ENCODE peak calls at places on chromosomes 7 and 10, in five cellular contexts. A, C, I, U and R are unnamed samples.

GRCh38 chr7:32163141-32163806 is 93.1 kb upstream of the PDE1C start:
- DNase-seq in A (peak; percentile 91), C (peak; percentile 80), I (no peak), U (peak; percentile 85), R (peak; percentile 77)

GRCh38 chr10:97598407-97599271 is 9.1 kb downstream of the C10orf62 start:
- DNase-seq in A (no peak), C (no peak), I (no peak), U (no peak), R (no peak)

GRCh38 chr7:158863611-158864506 is 7.5 kb downstream of the DYNC2I1 start:
- DNase-seq in A (peak; percentile 80), C (peak; percentile 84), I (peak; percentile 52), U (peak; percentile 60), R (peak; percentile 80)

GRCh38 chr7:19899517-19899916 is 126.1 kb upstream of the TMEM196 start:
- DNase-seq in A (peak; percentile 22), C (no peak), I (no peak), U (no peak), R (no peak)

GRCh38 chr10:4067552-4068254 is 282.7 kb upstream of the KLF6 start:
- DNase-seq in A (no peak), C (no peak), I (no peak), U (no peak), R (no peak)

GRCh38 chr10:95031659-95032058 is 37.6 kb downstream of the CYP2C8 start:
- DNase-seq in A (no peak), C (no peak), I (no peak), U (no peak), R (no peak)

GRCh38 chr10:50621981-50622496 is 1.7 kb downstream of the SGMS1 start:
- DNase-seq in A (peak; percentile 97), C (peak; percentile 99), I (peak; percentile 43), U (peak; percentile 96), R (peak; percentile 96)

GRCh38 chr10:11074536-11075267 is 57.0 kb downstream of the CELF2 start:
- DNase-seq in A (no peak), C (no peak), I (no peak), U (no peak), R (no peak)

GRCh38 chr10:5305374-5305773 is 59.4 kb upstream of the UCN3 start:
- DNase-seq in A (peak; percentile 71), C (no peak), I (no peak), U (no peak), R (no peak)

GRCh38 chr10:109837384-109837783 is 85.9 kb downstream of the XPNPEP1 start:
- DNase-seq in A (no peak), C (no peak), I (no peak), U (no peak), R (no peak)

GRCh38 chr10:109835257-109835656 is 88.1 kb downstream of the XPNPEP1 start:
- DNase-seq in A (peak; percentile 7), C (no peak), I (no peak), U (no peak), R (no peak)

DNA sequence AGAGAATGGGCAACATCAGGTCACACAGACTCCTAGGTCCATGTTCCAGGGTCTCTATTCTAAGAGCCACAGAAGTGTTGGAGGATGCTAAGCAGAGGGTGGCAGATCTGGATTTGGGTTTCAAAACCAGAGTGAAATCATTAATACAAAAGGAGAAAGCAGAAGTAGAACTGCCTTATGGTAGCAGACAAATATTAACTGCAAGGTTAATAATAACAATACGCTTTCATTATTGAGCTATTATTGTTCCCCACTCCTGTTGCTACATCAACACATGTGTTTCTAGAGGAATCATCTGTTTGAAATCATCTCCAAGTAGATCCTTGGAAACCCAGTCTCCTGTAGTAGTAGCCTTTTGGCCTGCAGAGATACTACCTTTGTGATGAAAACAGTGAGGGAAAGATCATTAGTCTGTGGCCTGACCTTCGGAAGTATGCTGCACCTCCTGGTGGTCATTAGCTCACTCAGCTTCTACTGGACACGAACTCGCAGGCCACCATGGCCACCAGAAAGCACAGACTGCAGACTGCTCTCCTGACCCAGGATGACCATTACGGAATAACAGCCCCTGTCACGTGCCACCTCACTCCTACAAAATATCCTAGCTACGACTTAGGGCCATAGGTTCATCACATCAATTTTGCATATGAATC is 84.6 kb downstream of the XPNPEP1 start:
- DNase-seq in A (no peak), C (no peak), I (no peak), U (no peak), R (no peak)
- TF ChIP-seq CTCF in A (no peak), C (no peak), I (no peak), U (no peak), R (no peak)

DNA sequence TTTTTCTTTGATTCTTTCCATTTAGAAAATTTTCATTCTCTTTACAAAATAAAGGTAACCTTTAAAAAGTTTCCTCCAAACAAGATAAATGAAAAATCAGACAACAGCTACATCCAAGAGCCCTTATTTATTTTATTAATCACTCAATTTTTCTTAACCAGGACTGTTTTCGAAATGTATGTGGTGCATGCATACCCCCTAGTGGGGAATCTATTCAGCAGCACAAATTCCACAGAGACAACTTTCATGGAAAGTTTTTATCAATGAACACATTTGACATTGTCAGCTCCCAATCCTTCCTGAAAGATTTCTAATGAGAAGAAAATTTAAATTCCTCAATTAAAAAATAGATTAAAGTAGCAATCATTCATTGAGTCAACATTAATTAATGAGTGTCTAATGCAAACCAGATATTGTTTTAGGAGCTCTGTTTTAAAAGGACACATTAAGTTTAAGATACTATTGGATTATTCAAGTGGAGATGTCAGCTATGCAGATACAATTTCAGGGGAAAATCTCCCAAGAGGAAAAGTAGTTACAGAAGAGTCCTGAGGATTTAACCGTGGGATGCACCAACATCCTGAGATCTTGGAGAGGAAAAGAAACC is 5.2 kb upstream of the HTR7 start:
- DNase-seq in A (peak; percentile 74), C (no peak), I (peak; percentile 16), U (peak; percentile 47), R (no peak)
- TF ChIP-seq CTCF in A (peak; percentile 90), C (peak; percentile 42), I (peak; percentile 79), U (peak; percentile 89), R (peak; percentile 21)

DNA sequence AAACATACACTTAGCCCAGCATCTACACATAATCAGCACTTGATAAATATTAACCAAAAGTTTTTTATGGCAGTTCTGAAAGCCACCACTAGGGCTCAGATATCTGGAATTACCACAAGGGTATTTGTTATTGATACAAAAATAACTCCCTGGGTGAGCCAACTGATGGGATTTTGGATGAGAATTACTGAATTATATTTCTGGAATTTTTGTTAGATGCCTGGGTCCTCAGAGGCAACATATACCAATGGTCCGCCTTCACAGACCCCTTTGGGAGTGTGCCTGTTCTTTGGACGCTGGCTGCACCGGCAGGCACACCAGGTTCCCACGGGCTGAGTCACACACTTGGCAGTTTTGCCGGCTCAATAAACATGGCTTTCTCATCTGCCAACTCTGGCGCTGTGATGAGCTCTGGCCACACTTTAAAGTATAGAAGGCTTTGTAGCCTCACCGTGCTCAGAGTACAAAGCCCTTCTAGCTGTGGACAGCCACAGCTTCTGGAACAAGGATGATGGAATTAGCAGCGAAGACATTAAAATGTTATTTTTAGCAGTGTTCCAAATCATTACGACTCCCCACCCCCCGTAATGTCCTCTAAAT is 24.5 kb upstream of the EEPD1 start:
- DNase-seq in A (peak; percentile 89), C (peak; percentile 93), I (no peak), U (peak; percentile 91), R (peak; percentile 75)
- TF ChIP-seq CTCF in A (peak; percentile 62), C (peak; percentile 79), I (peak; percentile 97), U (peak; percentile 66), R (peak; percentile 69)

GRCh38 chr10:17454801-17455520 is 566 bp upstream of the ST8SIA6 start:
- DNase-seq in A (no peak), C (no peak), I (no peak), U (no peak), R (no peak)

GRCh38 chr10:17453035-17453376 is 1.4 kb downstream of the ST8SIA6 start:
- DNase-seq in A (no peak), C (no peak), I (no peak), U (no peak), R (no peak)

GRCh38 chr10:17456032-17456548 is 1.7 kb upstream of the ST8SIA6 start:
- DNase-seq in A (no peak), C (no peak), I (no peak), U (no peak), R (no peak)

GRCh38 chr10:17453377-17454091 is 861 bp downstream of the ST8SIA6 start:
- DNase-seq in A (peak; percentile 18), C (peak; percentile 66), I (peak; percentile 42), U (no peak), R (peak; percentile 26)

GRCh38 chr10:17454181-17454800 is at the start of gene ST8SIA6:
- DNase-seq in A (peak; percentile 24), C (no peak), I (peak; percentile 52), U (peak; percentile 47), R (peak; percentile 34)
- TF ChIP-seq CTCF in A (no peak), C (no peak), I (no peak), U (no peak), R (no peak)

GRCh38 chr10:80460399-80461207 is 6.5 kb downstream of the TSPAN14 start:
- DNase-seq in A (peak; percentile 39), C (no peak), I (no peak), U (peak; percentile 63), R (no peak)
- TF ChIP-seq CTCF in A (no peak), C (no peak), I (no peak), U (no peak), R (no peak)

DNA sequence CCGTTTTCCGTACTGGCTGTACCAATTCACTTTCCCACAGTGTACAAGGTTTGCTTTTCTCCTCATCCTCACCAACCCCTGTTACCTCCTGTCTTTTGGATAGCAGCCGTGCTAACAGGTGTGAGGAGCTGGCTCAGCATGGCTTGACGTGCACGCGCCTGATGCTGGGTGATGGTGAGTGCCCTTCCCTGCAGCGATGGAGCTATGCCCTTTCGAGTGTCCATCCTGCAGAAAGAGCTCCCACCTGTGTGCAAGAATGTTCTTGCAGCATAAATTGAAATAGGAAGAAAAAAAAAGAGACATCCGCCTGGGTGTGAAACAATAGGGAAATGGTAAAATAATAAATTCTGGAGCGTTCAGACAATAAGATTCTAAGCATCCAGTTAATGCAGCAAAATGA is 9.5 kb upstream of the UBE3C start:
- DNase-seq in A (no peak), C (no peak), I (no peak), U (no peak), R (no peak)
- TF ChIP-seq CTCF in A (no peak), C (no peak), I (no peak), U (no peak), R (no peak)

GRCh38 chr10:93572606-93573005 is 6.1 kb downstream of the FFAR4 start:
- DNase-seq in A (no peak), C (no peak), I (no peak), U (no peak), R (no peak)
- TF ChIP-seq CTCF in A (no peak), C (no peak), I (no peak), U (no peak), R (no peak)

GRCh38 chr10:88687853-88688467 is 18.1 kb upstream of the LIPK start:
- DNase-seq in A (peak; percentile 53), C (no peak), I (no peak), U (peak; percentile 24), R (no peak)
- TF ChIP-seq CTCF in A (peak; percentile 84), C (peak; percentile 53), I (peak; percentile 91), U (peak; percentile 75), R (peak; percentile 63)

DNA sequence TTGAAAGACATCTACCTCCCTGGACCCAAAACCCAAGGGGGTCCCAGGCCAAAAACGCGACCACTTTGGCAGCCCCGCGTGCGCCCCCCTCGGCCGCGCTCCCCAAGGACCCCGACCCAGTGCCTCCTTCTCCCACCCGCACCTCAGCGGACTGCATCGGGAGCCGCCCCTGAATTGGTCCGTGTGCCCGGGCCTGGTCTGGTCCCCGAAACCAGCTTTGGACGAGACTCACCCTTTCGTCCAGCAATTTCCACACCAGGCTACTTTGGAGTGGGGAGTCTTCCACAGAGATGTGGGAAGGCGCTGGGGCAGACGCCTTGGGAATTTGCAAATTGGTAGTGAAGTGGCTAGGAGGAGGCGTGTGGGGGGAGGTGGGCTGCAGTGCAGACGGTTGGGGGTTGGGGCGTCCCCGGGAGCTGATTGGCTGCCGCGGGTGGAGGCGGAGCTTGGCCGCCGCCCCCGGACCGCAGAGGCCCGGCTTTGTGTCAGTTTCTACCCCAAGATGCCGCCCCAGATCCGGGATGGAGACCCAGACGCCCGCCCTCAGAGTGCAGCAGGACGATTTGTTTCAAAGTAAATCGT is 16.9 kb downstream of the TCAF1 start:
- DNase-seq in A (peak; percentile 50), C (no peak), I (peak; percentile 62), U (peak; percentile 72), R (peak; percentile 31)
- TF ChIP-seq CTCF in A (no peak), C (no peak), I (no peak), U (no peak), R (no peak)